ENCODE peak calls at places on chromosomes 7 and 10, in nine cellular contexts. One of them, this sample, is unnamed.

GRCh38 chr7:138001529-138002095 is at the start of gene CREB3L2:
- DNase-seq in NB4: peak; percentile 89
- DNase-seq in lower leg skin: peak; percentile 54
- DNase-seq in cardiac muscle cell: peak; percentile 65
- DNase-seq in fibroblast of lung: peak; percentile 71
- DNase-seq in left lung: peak; percentile 94
- DNase-seq in uterus: no peak
- DNase-seq in pancreas: peak; percentile 66
- DNase-seq in cardiac fibroblast: peak; percentile 73
- DNase-seq in this sample: peak; percentile 41

GRCh38 chr10:132011445-132011844 is 29.7 kb upstream of the BNIP3 start:
- DNase-seq in left lung: no peak
- DNase-seq in cardiac muscle cell: no peak
- DNase-seq in uterus: no peak
- DNase-seq in pancreas: no peak
- DNase-seq in lower leg skin: no peak
- DNase-seq in cardiac fibroblast: no peak
- DNase-seq in NB4: no peak
- DNase-seq in fibroblast of lung: no peak
- DNase-seq in this sample: no peak

GRCh38 chr7:50640256-50640655 is 75.1 kb upstream of the DDC start:
- DNase-seq in left lung: no peak
- DNase-seq in NB4: no peak
- DNase-seq in cardiac fibroblast: no peak
- DNase-seq in pancreas: no peak
- DNase-seq in uterus: no peak
- DNase-seq in lower leg skin: peak; percentile 9
- DNase-seq in fibroblast of lung: no peak
- DNase-seq in cardiac muscle cell: no peak
- DNase-seq in this sample: no peak

GRCh38 chr10:118395919-118396318 is 53.8 kb upstream of the FAM204A start:
- DNase-seq in lower leg skin: no peak
- DNase-seq in fibroblast of lung: no peak
- DNase-seq in uterus: no peak
- DNase-seq in cardiac fibroblast: no peak
- DNase-seq in pancreas: no peak
- DNase-seq in left lung: no peak
- DNase-seq in cardiac muscle cell: no peak
- DNase-seq in NB4: peak; percentile 34
- DNase-seq in this sample: no peak

GRCh38 chr7:158082761-158083160 is 504.9 kb downstream of the PTPRN2 start:
- DNase-seq in pancreas: no peak
- DNase-seq in cardiac fibroblast: no peak
- DNase-seq in NB4: no peak
- DNase-seq in fibroblast of lung: no peak
- DNase-seq in uterus: no peak
- DNase-seq in left lung: peak; percentile 53
- DNase-seq in cardiac muscle cell: no peak
- DNase-seq in lower leg skin: no peak
- DNase-seq in this sample: no peak

GRCh38 chr7:50146692-50147091 is 53.6 kb upstream of the ZPBP start:
- DNase-seq in NB4: no peak
- DNase-seq in cardiac fibroblast: no peak
- DNase-seq in uterus: no peak
- DNase-seq in pancreas: no peak
- DNase-seq in lower leg skin: no peak
- DNase-seq in fibroblast of lung: no peak
- DNase-seq in cardiac muscle cell: no peak
- DNase-seq in left lung: no peak
- DNase-seq in this sample: no peak

GRCh38 chr10:45354261-45354660 is 19.8 kb upstream of the ALOX5 start:
- DNase-seq in NB4: peak; percentile 91
- DNase-seq in left lung: no peak
- DNase-seq in fibroblast of lung: no peak
- DNase-seq in uterus: no peak
- DNase-seq in lower leg skin: peak; percentile 62
- DNase-seq in cardiac fibroblast: no peak
- DNase-seq in pancreas: peak; percentile 44
- DNase-seq in cardiac muscle cell: no peak
- DNase-seq in this sample: no peak

GRCh38 chr7:131480384-131481315 is 75.8 kb downstream of the PODXL start:
- DNase-seq in uterus: no peak
- DNase-seq in cardiac muscle cell: peak; percentile 73
- DNase-seq in cardiac fibroblast: peak; percentile 53
- DNase-seq in lower leg skin: no peak
- DNase-seq in fibroblast of lung: no peak
- DNase-seq in NB4: no peak
- DNase-seq in pancreas: no peak
- DNase-seq in left lung: no peak
- DNase-seq in this sample: no peak

GRCh38 chr10:56522166-56522565 is 161.1 kb upstream of the ZWINT start:
- DNase-seq in NB4: no peak
- DNase-seq in cardiac muscle cell: no peak
- DNase-seq in fibroblast of lung: no peak
- DNase-seq in pancreas: no peak
- DNase-seq in left lung: no peak
- DNase-seq in cardiac fibroblast: no peak
- DNase-seq in lower leg skin: no peak
- DNase-seq in uterus: no peak
- DNase-seq in this sample: no peak

GRCh38 chr10:104323721-104324686 is 14.3 kb downstream of the ITPRIP start:
- DNase-seq in cardiac muscle cell: no peak
- DNase-seq in fibroblast of lung: no peak
- DNase-seq in uterus: no peak
- DNase-seq in pancreas: no peak
- DNase-seq in left lung: peak; percentile 90
- DNase-seq in NB4: peak; percentile 90
- DNase-seq in cardiac fibroblast: no peak
- DNase-seq in lower leg skin: no peak
- DNase-seq in this sample: no peak

GRCh38 chr10:100046088-100046487 is 35.6 kb downstream of the CPN1 start:
- DNase-seq in lower leg skin: peak; percentile 84
- DNase-seq in pancreas: peak; percentile 69
- DNase-seq in left lung: peak; percentile 93
- DNase-seq in fibroblast of lung: peak; percentile 88
- DNase-seq in uterus: peak; percentile 86
- DNase-seq in cardiac muscle cell: peak; percentile 92
- DNase-seq in NB4: peak; percentile 83
- DNase-seq in cardiac fibroblast: peak; percentile 91
- DNase-seq in this sample: peak; percentile 83

GRCh38 chr10:61899997-61900828 is 1.3 kb upstream of the ARID5B start:
- DNase-seq in left lung: peak; percentile 84
- DNase-seq in pancreas: peak; percentile 57
- DNase-seq in NB4: peak; percentile 91
- DNase-seq in fibroblast of lung: peak; percentile 92
- DNase-seq in cardiac muscle cell: peak; percentile 84
- DNase-seq in cardiac fibroblast: peak; percentile 76
- DNase-seq in lower leg skin: peak; percentile 59
- DNase-seq in uterus: peak; percentile 60
- DNase-seq in this sample: peak; percentile 55

GRCh38 chr7:37643876-37644275 is 39.7 kb upstream of the GPR141 start:
- DNase-seq in cardiac fibroblast: no peak
- DNase-seq in lower leg skin: no peak
- DNase-seq in fibroblast of lung: no peak
- DNase-seq in NB4: peak; percentile 54
- DNase-seq in pancreas: no peak
- DNase-seq in cardiac muscle cell: no peak
- DNase-seq in left lung: no peak
- DNase-seq in uterus: no peak
- DNase-seq in this sample: no peak

GRCh38 chr7:111752022-111752582 is 189.8 kb upstream of the IMMP2L start:
- DNase-seq in NB4: peak; percentile 77
- DNase-seq in lower leg skin: no peak
- DNase-seq in uterus: peak; percentile 19
- DNase-seq in left lung: peak; percentile 84
- DNase-seq in cardiac fibroblast: peak; percentile 70
- DNase-seq in pancreas: peak; percentile 30
- DNase-seq in cardiac muscle cell: peak; percentile 75
- DNase-seq in fibroblast of lung: peak; percentile 61
- DNase-seq in this sample: peak; percentile 60

GRCh38 chr7:120609136-120609753 is 248.7 kb downstream of the TSPAN12 start:
- DNase-seq in pancreas: no peak
- DNase-seq in NB4: no peak
- DNase-seq in cardiac muscle cell: peak; percentile 30
- DNase-seq in cardiac fibroblast: peak; percentile 17
- DNase-seq in fibroblast of lung: no peak
- DNase-seq in uterus: no peak
- DNase-seq in left lung: no peak
- DNase-seq in lower leg skin: no peak
- DNase-seq in this sample: no peak

GRCh38 chr7:24025094-24025493 is 258.9 kb upstream of the NPY start:
- DNase-seq in lower leg skin: no peak
- DNase-seq in fibroblast of lung: peak; percentile 57
- DNase-seq in cardiac fibroblast: no peak
- DNase-seq in uterus: no peak
- DNase-seq in cardiac muscle cell: no peak
- DNase-seq in left lung: no peak
- DNase-seq in pancreas: no peak
- DNase-seq in NB4: no peak
- DNase-seq in this sample: no peak
- H3K4me3 ChIP-seq in lower leg skin: no peak overlapping the region
- H3K4me3 ChIP-seq in fibroblast of lung: no peak overlapping the region
- H3K4me3 ChIP-seq in cardiac fibroblast: no peak overlapping the region
- H3K4me3 ChIP-seq in uterus: no peak overlapping the region
- H3K4me3 ChIP-seq in cardiac muscle cell: no peak overlapping the region
- H3K4me3 ChIP-seq in left lung: no peak overlapping the region
- H3K4me3 ChIP-seq in pancreas: no peak overlapping the region
- H3K4me3 ChIP-seq in NB4: no peak overlapping the region
- H3K4me3 ChIP-seq in this sample: no peak overlapping the region

DNA sequence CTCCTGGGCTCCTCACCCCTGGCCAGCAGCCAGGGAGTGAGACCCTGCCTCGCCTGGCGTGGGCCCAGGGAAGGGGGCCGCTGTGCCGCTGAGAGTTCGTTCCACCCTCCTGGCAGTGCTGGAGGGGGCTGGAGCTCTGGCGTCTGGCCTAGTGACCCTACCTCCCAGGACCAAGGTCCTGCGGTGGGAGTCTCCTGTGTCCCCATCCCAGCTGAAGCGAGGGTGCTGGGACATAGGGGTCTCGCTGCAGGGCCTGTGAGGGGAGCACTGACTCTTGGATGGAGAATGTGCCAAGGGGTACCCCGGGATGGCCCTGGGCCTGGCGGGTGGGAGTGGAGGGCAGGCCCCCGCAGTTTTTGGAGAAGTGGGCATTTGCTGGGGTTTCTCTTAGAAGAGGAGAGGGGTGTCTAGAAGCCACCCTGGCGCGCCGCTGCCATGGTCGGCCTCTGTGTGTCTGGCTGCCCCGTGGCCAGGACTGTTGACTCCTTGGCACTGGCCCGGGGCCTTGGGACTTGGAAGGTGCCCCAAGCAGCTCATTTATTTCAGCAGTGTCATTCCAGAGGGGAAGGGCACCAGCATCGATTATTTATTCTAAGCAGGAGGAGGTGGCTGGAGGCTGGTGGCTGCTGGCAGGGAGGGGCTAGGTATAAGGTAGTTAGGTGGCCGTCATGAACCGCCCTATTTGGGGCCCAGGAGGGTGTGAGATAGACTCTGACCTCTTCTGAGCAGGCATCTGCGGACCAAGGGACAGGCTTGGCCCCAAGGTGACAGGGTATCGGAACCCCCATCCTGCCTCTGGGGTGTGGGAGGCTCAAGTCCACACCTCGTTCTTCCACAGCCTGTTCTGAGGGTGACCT is 1.5 kb downstream of the GTF2IRD1 start:
- DNase-seq in pancreas: peak; percentile 85
- DNase-seq in lower leg skin: no peak
- DNase-seq in NB4: no peak
- DNase-seq in cardiac fibroblast: no peak
- DNase-seq in left lung: peak; percentile 79
- DNase-seq in uterus: peak; percentile 36
- DNase-seq in cardiac muscle cell: no peak
- DNase-seq in fibroblast of lung: no peak
- DNase-seq in this sample: no peak
- H3K4me3 ChIP-seq in pancreas: peak overlapping the region; percentile 53
- H3K4me3 ChIP-seq in lower leg skin: no peak overlapping the region
- H3K4me3 ChIP-seq in NB4: no peak overlapping the region
- H3K4me3 ChIP-seq in cardiac fibroblast: peak overlapping the region; percentile 66
- H3K4me3 ChIP-seq in left lung: peak overlapping the region; percentile 55
- H3K4me3 ChIP-seq in uterus: no peak overlapping the region
- H3K4me3 ChIP-seq in cardiac muscle cell: peak overlapping the region; percentile 76
- H3K4me3 ChIP-seq in fibroblast of lung: peak overlapping the region; percentile 37
- H3K4me3 ChIP-seq in this sample: peak overlapping the region; percentile 77

DNA sequence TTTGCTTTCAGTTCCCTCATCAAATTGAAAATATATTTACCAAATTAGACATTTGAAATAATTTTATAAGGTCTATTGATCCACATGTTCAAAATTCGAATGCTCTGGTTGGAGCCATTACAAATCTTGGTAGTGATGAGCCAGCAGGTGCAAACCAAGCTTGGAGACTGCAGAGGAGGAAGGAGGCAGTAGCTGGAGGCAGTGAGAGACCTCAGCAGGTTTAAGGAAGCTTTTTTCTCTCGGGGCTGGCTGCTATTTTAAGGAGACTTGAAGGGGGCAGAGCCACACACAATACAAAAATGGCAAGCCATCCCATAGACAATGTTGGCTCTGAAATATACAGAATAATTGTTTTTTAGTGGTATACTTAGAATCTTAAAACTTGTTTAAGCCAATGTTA is 185.7 kb downstream of the SNX10 start:
- DNase-seq in cardiac muscle cell: no peak
- DNase-seq in NB4: no peak
- DNase-seq in left lung: no peak
- DNase-seq in pancreas: no peak
- DNase-seq in lower leg skin: no peak
- DNase-seq in fibroblast of lung: no peak
- DNase-seq in uterus: no peak
- DNase-seq in cardiac fibroblast: no peak
- DNase-seq in this sample: no peak
- H3K4me3 ChIP-seq in cardiac muscle cell: no peak overlapping the region
- H3K4me3 ChIP-seq in NB4: no peak overlapping the region
- H3K4me3 ChIP-seq in left lung: no peak overlapping the region
- H3K4me3 ChIP-seq in pancreas: no peak overlapping the region
- H3K4me3 ChIP-seq in lower leg skin: no peak overlapping the region
- H3K4me3 ChIP-seq in fibroblast of lung: no peak overlapping the region
- H3K4me3 ChIP-seq in uterus: no peak overlapping the region
- H3K4me3 ChIP-seq in cardiac fibroblast: no peak overlapping the region
- H3K4me3 ChIP-seq in this sample: no peak overlapping the region

DNA sequence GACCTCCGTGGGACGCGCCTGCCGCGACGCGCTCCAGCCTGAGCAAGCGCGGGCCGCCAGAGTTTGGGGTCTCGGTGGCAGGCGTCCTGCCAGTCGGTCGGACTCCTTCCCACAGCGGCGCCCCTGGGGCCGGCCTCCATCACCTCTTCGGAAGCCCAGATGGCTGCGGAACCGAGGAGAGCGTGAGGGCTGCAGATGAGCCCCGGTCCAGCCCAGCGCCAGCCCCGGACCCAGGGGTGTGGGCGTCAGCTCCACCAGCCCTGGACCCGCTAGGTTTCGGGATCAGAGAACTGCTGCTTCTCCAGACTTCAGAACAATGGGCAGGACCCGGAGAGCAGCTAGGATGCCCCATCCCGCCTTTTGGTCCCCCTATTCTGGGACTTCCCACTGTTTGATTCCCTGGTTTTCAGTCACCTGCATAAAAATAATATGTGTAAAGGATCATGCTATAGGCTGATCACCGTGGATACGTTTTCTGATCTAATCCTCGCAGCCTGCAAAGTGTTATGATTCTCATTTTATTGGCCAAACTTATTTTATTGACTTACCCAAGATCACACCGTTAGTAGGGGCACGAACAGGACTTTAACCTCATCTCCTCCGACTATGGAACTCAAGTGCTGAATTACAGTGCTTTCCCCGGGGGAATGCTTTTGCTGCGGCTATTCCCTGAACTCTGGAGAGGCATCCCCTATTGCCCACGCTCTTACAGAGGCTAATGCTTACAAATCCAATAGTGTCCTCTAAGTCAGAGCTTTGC is 2.8 kb downstream of the CYP26C1 start:
- DNase-seq in cardiac fibroblast: no peak
- DNase-seq in pancreas: no peak
- DNase-seq in lower leg skin: no peak
- DNase-seq in cardiac muscle cell: no peak
- DNase-seq in uterus: no peak
- DNase-seq in left lung: peak; percentile 79
- DNase-seq in fibroblast of lung: no peak
- DNase-seq in NB4: no peak
- DNase-seq in this sample: no peak
- H3K4me3 ChIP-seq in cardiac fibroblast: peak overlapping the region; percentile 45
- H3K4me3 ChIP-seq in pancreas: no peak overlapping the region
- H3K4me3 ChIP-seq in lower leg skin: no peak overlapping the region
- H3K4me3 ChIP-seq in cardiac muscle cell: peak overlapping the region; percentile 19
- H3K4me3 ChIP-seq in uterus: no peak overlapping the region
- H3K4me3 ChIP-seq in left lung: no peak overlapping the region
- H3K4me3 ChIP-seq in fibroblast of lung: peak overlapping the region; percentile 39
- H3K4me3 ChIP-seq in NB4: no peak overlapping the region
- H3K4me3 ChIP-seq in this sample: peak overlapping the region; percentile 49